ENCODE peak calls at places on chromosome 22, in eight cellular contexts. Y is left ventricle myocardium inferior, X is tibial artery, Z is body of pancreas, D is BE2C, B is ascending aorta, G is kidney, T is A549. F is an unnamed sample. For H3K4me1, the result is how much of the 10 kb centered on the place peaks cover.

GRCh38 chr22:25334091-25334490 is 114.7 kb downstream of the CRYBB2 start:
- DNase-seq in Y (peak), X (no peak), Z (no peak), D (peak), B (no peak), G (no peak), T (no peak), F (peak)

GRCh38 chr22:46114518-46115387 is 35.6 kb upstream of the PPARA start:
- DNase-seq in Y (no peak), X (peak), Z (peak), D (peak), B (no peak), G (no peak), T (no peak), F (no peak)

GRCh38 chr22:25672685-25673084 is 69.3 kb upstream of the MYO18B start:
- DNase-seq in Y (no peak), X (no peak), Z (no peak), D (no peak), B (no peak), G (no peak), T (no peak), F (no peak)

GRCh38 chr22:24474221-24474620 is 20.9 kb upstream of the UPB1 start:
- DNase-seq in Y (no peak), X (no peak), Z (no peak), D (no peak), B (no peak), G (no peak), T (no peak), F (no peak)

GRCh38 chr22:37633082-37633692 is 6.3 kb upstream of the SH3BP1 start:
- DNase-seq in Y (no peak), X (no peak), Z (no peak), D (no peak), B (no peak), G (no peak), T (no peak), F (no peak)

GRCh38 chr22:41286639-41287091 is 678 bp upstream of the RANGAP1 start:
- DNase-seq in Y (no peak), X (no peak), Z (no peak), D (peak), B (no peak), G (no peak), T (no peak), F (no peak)

GRCh38 chr22:43832393-43833265 is 20.5 kb upstream of the EFCAB6 start:
- DNase-seq in Y (no peak), X (no peak), Z (no peak), D (no peak), B (no peak), G (peak), T (no peak), F (no peak)

GRCh38 chr22:43007519-43008102 is 7.3 kb downstream of the PACSIN2 start:
- DNase-seq in Y (no peak), X (no peak), Z (peak), D (peak), B (no peak), G (peak), T (no peak), F (no peak)

GRCh38 chr22:40196628-40197027 is 18.9 kb downstream of the TNRC6B start:
- DNase-seq in Y (no peak), X (no peak), Z (no peak), D (peak), B (no peak), G (no peak), T (peak), F (no peak)

GRCh38 chr22:46107089-46107664 is 43.1 kb upstream of the PPARA start:
- DNase-seq in Y (no peak), X (peak), Z (peak), D (peak), B (no peak), G (peak), T (no peak), F (peak)

DNA sequence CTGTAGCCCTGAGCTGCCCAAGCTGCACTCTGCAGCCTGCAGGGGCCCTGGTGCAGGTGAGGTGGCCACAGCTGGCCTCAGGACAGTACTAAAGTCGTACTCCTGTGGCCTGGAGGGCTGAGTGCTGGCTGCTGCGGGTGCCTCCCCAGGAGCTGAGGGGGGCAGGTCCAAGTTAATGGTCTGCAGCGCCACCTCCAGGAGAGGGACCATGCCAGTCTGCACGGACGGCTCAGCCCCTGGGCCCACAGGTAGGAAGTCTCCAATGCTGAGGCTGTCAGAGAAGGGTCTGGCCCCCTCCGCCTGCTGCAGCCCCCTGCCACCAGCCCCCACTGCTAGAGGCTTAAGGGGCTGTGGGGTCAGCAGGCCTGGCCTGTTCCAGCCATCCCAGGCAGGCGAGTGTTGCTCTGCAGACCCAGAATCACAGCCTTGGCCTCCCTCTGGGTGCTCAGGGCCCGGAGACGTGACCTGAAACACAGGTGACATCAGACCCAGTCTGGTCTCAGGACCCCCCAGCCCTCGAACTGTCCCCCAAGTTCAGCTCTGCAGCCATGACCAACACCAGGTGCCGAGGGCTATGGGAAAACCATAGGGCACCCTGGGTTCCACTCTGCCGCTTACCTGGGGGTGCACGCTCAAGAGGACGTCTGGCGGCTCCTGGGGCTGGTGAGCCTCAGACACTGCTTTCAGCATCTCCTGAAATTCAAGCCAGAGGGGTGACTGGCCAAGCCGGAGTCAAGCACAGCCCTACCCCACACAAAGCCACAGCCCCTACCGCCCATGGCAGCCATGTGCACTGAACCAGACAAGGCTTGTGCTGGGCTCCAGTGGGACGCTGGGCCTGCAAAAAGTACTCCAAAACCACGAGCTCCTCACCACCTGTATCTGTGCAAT is 20.8 kb downstream of the SELENOO start:
- DNase-seq in Y (no peak), X (no peak), Z (no peak), D (no peak), B (no peak), G (no peak), T (no peak), F (no peak)
- TF ChIP-seq CTCF in Y (no peak), X (no peak), Z (no peak), D (no peak), B (no peak), G (no peak), T (no peak), F (no peak)

DNA sequence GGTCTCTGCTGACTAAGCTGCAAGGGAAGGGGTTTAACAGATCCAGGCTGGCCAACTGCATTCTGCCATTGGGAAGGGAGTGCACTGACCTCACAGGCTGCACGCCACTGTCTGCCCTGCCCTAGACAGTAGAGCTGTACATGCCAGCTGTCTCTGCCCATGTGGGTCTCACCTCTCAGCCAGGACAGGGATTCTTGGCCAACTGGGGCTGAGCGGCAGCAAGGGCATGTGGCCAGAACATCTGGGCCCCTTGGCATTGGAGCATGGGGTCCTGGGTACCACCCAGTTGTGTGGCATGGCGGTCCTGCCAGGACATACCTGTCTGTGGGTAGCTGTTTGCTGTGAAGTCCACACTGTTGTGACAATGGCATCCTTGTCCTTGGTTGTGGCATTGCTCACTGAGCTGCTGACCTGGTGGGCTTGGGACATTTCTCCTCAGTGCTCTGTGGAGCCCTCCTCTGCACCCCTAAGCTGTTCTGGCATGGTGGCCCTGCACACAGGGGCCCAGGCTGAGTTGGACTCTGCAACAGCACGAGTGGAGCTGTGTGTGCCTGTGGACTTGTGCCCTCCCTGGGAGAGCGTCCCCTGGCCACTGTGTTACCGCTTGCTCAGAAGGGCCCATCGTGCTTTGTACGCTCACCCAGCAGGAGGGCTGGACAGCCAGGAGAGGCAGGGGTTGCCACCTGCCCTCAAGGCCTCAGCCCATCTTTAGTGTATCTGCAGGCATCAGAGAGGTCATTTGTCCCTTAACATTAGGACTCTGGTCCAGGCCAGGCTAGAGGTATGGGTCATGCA is 46.7 kb downstream of the MED15 start:
- DNase-seq in Y (no peak), X (no peak), Z (no peak), D (no peak), B (no peak), G (no peak), T (no peak), F (no peak)
- H3K4me1 ChIP-seq in Y (half or more), X (half or more), Z (under half), D (under half), B (under half), G (half or more), T (under half), F (half or more)

GRCh38 chr22:39129746-39130145 is 22.7 kb downstream of the CBX7 start:
- DNase-seq in Y (no peak), X (no peak), Z (no peak), D (no peak), B (no peak), G (no peak), T (no peak), F (no peak)
- TF ChIP-seq CTCF in Y (no peak), X (no peak), Z (no peak), D (no peak), B (no peak), G (no peak), T (no peak), F (no peak)

GRCh38 chr22:27913162-27913741 is 5.8 kb downstream of the PITPNB start:
- DNase-seq in Y (no peak), X (no peak), Z (no peak), D (peak), B (no peak), G (no peak), T (no peak), F (no peak)

GRCh38 chr22:27919222-27919942 is at the start of gene PITPNB:
- DNase-seq in Y (peak), X (peak), Z (peak), D (peak), B (peak), G (peak), T (peak), F (peak)

GRCh38 chr22:27919943-27920755 is 1.1 kb upstream of the PITPNB start:
- DNase-seq in Y (no peak), X (peak), Z (peak), D (peak), B (no peak), G (no peak), T (peak), F (no peak)

DNA sequence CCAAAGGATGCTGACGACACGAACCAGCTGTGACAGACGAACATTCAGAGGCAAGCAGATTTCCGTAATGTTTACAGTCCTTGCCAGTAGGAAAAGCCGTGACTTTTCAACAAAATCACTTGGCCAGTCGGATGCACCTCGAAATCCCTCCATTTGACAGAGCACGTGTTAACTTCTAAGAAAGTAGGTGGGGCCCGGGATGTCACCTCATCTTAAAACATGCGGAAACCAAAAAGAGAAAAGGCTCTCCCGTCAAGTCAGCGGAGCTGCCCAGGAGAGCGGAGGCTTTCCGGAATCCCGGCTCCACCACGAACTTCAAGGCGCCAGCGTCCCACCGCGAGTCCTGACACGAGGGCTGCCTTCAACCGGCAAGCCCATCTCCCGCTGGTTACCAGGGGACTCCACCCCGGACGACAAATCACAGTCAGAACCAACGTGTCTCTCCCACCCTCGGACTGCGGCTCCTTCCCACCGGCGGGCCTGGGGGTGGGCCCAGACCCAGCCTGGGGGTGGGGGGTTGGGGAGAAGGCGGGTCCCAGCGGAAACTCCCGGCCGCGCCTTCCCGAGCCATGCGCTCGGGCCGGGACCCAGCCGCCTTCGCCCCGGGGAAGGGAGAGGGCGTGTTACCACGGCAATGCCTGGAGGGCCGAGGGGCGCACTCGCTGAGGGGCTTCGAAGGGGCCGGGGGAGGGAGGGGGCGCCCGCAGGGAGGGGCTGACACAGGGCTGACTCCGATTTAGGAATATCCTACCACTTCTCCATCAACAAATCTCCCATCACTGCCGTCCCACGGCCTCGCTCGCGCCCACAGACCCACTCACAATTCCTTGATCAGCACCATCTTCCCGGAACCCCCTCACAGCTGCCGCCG is 470 bp downstream of the PITPNB start:
- DNase-seq in Y (peak), X (peak), Z (peak), D (peak), B (peak), G (peak), T (peak), F (peak)
- H3K4me1 ChIP-seq in Y (half or more), X (half or more), Z (half or more), D (under half), B (under half), G (under half), T (under half), F (under half)

DNA sequence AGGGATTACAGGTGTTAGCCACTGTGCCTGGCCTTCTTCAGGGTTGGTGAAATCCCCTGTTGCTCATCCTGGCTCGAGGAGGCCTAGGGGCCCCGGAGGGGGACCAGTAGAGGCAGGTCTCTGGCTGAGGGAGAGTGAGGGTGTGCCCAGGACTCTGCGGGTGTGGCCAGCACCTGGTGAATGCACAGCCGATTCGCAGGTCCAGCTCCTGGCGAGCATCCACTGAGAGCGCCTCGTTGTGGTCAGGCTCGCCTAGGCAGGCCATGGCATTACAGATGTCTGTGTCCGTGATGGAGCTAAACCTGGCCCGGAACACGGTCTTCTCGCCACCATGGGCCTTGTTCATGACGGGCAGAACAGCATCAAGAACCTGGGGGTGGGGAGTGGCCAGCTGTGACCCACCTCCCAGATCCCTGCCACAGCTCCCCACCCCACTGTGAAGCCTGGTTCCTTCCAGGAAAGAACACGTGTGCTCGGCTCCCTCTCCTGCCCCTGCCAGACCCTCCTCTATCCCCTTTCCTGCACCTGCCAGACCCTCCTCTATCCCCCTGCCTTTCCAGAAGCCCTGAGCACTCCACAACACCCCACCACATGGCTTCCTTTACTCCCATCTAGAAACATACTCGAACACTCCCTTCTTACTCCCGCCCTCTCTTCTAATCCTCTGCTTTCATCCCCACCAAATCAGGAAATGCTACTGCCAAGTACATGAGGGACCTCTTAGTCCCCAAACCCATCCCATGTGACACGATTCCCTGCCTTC is 12.4 kb downstream of the TOP3B start:
- DNase-seq in Y (no peak), X (no peak), Z (no peak), D (no peak), B (no peak), G (no peak), T (no peak), F (no peak)
- TF ChIP-seq CTCF in Y (no peak), X (no peak), Z (no peak), D (no peak), B (no peak), G (no peak), T (no peak), F (no peak)

DNA sequence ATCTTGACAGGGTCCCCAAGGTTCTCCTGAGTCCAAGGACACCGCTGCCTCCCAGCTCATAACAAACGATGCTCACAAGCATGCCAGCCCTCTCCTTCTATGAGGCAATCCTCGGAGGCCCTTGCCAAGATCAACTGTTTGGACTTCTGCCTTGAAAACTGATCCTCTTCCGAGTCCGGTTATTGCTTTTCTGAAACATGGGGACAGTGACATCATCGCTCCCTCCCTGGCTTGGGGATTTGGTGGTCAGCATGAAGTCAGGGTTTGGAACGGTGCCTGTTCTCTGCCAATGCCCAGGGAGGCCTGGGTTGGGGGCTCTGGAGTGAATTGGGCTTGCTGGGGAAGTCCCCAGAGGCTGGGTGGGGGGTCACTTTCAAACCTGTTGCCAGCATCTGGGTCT is 149.3 kb downstream of the FBXO7 start:
- DNase-seq in Y (peak), X (peak), Z (peak), D (no peak), B (no peak), G (peak), T (no peak), F (peak)
- H3K4me1 ChIP-seq in Y (half or more), X (half or more), Z (under half), D (under half), B (under half), G (half or more), T (under half), F (under half)